ENCODE peak calls at places on chromosomes 6 and 20, in four cellular contexts. V is pancreas; Q is trophoblast cell; G is CD8-positive, alpha-beta T cell. O is an unnamed sample.

GRCh38 chr20:33650753-33651561 is 11.2 kb upstream of the C20orf144 start:
- DNase-seq in Q (peak), G (no peak), V (no peak), O (no peak)

GRCh38 chr20:13006825-13007224 is 1.9 kb upstream of the SPTLC3 start:
- DNase-seq in Q (peak), V (no peak), G (no peak), O (no peak)

GRCh38 chr20:40637176-40637575 is 51.9 kb downstream of the MAFB start:
- DNase-seq in G (no peak), Q (no peak), V (no peak), O (no peak)

GRCh38 chr20:34891166-34892062 is 15.0 kb downstream of the ACSS2 start:
- DNase-seq in G (no peak), V (no peak), Q (peak), O (no peak)

GRCh38 chr6:106974337-106974998 is at the start of gene CD24:
- DNase-seq in Q (peak), G (no peak), V (peak), O (no peak)

GRCh38 chr6:25017932-25018581 is 82.3 kb upstream of the RIPOR2 start:
- DNase-seq in V (no peak), G (peak), Q (peak), O (no peak)

GRCh38 chr6:118651282-118652050 is at the start of gene CEP85L:
- DNase-seq in G (peak), Q (peak), V (peak), O (peak)

GRCh38 chr6:2245954-2246863 is 804 bp upstream of the GMDS start:
- DNase-seq in V (peak), G (peak), Q (peak), O (no peak)

GRCh38 chr6:125950293-125950692 is 6.3 kb upstream of the HINT3 start:
- DNase-seq in V (no peak), G (no peak), Q (peak), O (no peak)

GRCh38 chr6:14333556-14334305 is 216.2 kb downstream of the CD83 start:
- DNase-seq in G (no peak), Q (no peak), V (no peak), O (peak)

GRCh38 chr6:44858998-44859397 is 469.1 kb upstream of the RUNX2 start:
- DNase-seq in Q (no peak), V (no peak), G (no peak), O (no peak)

GRCh38 chr6:39567091-39567490 is 158.1 kb downstream of the KIF6 start:
- DNase-seq in G (no peak), Q (peak), V (no peak), O (no peak)

GRCh38 chr20:57445298-57445697 is 54.1 kb downstream of the RBM38 start:
- DNase-seq in Q (no peak), V (no peak), G (no peak), O (no peak)

GRCh38 chr6:85460951-85461805 is 11.3 kb downstream of the NT5E start:
- DNase-seq in V (no peak), Q (no peak), G (peak), O (no peak)

GRCh38 chr20:62235777-62236157 is 2.6 kb upstream of the OSBPL2 start:
- DNase-seq in Q (no peak), G (no peak), V (no peak), O (no peak)

DNA sequence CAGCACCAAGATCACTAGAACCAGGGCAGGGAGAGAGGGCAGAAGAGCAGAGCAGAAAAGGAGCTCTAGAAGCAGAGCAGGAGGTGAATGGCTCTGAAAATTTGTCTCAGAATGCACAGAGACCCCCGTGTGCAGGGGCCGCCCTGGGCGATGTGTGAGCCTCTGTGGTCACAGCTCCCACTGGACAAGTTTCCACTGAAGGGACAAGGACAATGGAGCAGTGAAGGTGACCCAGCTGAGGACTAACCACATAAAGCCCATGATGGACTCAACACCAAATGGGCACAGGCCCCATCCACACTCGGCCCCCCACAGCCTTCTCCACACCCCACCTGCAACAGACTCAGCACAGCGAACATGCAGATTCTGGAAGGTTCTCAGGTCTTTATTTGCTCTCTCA is 3.5 kb downstream of the HLA-B start:
- DNase-seq in Q (no peak), G (no peak), V (no peak), O (no peak)
- H3K4me3 ChIP-seq in Q (no peak), G (peak), V (no peak), O (no peak)

GRCh38 chr6:28758818-28759235 is 165.0 kb downstream of the TRIM27 start:
- DNase-seq in G (no peak), V (no peak), Q (no peak), O (no peak)
- H3K4me3 ChIP-seq in G (no peak), V (no peak), Q (no peak), O (no peak)

GRCh38 chr6:47042238-47042843 is at the start of gene ADGRF1:
- DNase-seq in Q (peak), V (no peak), G (no peak), O (no peak)
- H3K4me3 ChIP-seq in Q (no peak), V (no peak), G (no peak), O (no peak)

GRCh38 chr20:23048283-23049200 is 930 bp downstream of the THBD start:
- DNase-seq in V (peak), Q (peak), G (no peak), O (peak)
- H3K4me3 ChIP-seq in V (peak), Q (peak), G (no peak), O (peak)

GRCh38 chr6:138499303-138499991 is at the start of gene NHSL1:
- DNase-seq in G (no peak), Q (no peak), V (no peak), O (no peak)
- H3K4me3 ChIP-seq in G (no peak), Q (no peak), V (no peak), O (no peak)

GRCh38 chr6:141033101-141033500 is 1099.6 kb upstream of the GJE1 start:
- DNase-seq in G (no peak), Q (peak), V (no peak), O (no peak)
- H3K4me3 ChIP-seq in G (no peak), Q (no peak), V (no peak), O (no peak)

GRCh38 chr6:52553158-52553557 is 23.7 kb downstream of the TRAM2 start:
- DNase-seq in G (no peak), Q (no peak), V (no peak), O (no peak)

GRCh38 chr6:52551483-52552277 is 25.2 kb downstream of the TRAM2 start:
- DNase-seq in G (no peak), Q (no peak), V (peak), O (no peak)

GRCh38 chr6:52550014-52550575 is 26.8 kb downstream of the TRAM2 start:
- DNase-seq in G (no peak), Q (no peak), V (no peak), O (no peak)

GRCh38 chr6:52553719-52554118 is 23.1 kb downstream of the TRAM2 start:
- DNase-seq in Q (no peak), V (no peak), G (no peak), O (no peak)

DNA sequence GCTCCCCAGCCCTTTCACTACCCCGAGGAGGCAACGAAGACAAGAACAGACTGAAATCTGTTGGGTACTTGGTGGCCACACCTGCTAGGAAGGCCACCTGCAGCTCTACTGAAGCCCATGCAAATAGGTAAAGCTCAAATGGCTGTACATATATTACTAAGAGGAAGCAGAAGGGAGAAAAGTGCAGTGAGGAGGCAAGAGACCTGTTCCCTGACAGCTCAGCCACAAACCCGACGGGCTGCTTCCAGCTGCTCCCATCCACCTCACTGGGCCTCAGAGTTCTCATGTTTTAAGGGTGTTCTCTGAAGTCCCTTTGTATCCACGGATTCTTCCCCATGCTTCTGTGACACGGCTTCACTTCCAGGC is 24.6 kb downstream of the TRAM2 start:
- DNase-seq in V (no peak), G (no peak), Q (no peak), O (no peak)
- H3K4me3 ChIP-seq in V (no peak), G (no peak), Q (no peak), O (no peak)

O was measured in HFF-Myc.